ENCODE peak calls at places on chromosomes 6 and 20, in four cellular contexts. D, Z, R and V are unnamed samples. For H3K9me3, the result is how much of the 10 kb centered on the place peaks cover.

GRCh38 chr6:13927203-13927602 is 2.5 kb downstream of the RNF182 start:
- DNase-seq in D (no peak), Z (no peak), R (no peak), V (no peak)

GRCh38 chr20:46592580-46593362 is 42.3 kb upstream of the OCSTAMP start:
- DNase-seq in D (no peak), Z (no peak), R (no peak), V (no peak)

GRCh38 chr6:105107207-105107606 is 72.6 kb downstream of the POPDC3 start:
- DNase-seq in D (no peak), Z (no peak), R (no peak), V (no peak)

GRCh38 chr20:15446373-15446772 is 1109.0 kb upstream of the FLRT3 start:
- DNase-seq in D (no peak), Z (no peak), R (no peak), V (no peak)

GRCh38 chr6:133314951-133315350 is 73.8 kb downstream of the EYA4 start:
- DNase-seq in D (no peak), Z (no peak), R (no peak), V (no peak)

GRCh38 chr6:35496851-35497570 is at the start of gene TEAD3:
- DNase-seq in D (no peak), Z (no peak), R (peak), V (peak)

GRCh38 chr6:40907198-40907701 is 131.8 kb downstream of the UNC5CL start:
- DNase-seq in D (no peak), Z (no peak), R (peak), V (peak)

GRCh38 chr20:4533734-4534133 is 188.0 kb upstream of the PRND start:
- DNase-seq in D (no peak), Z (no peak), R (no peak), V (no peak)

GRCh38 chr6:11909696-11910132 is 102.4 kb upstream of the HIVEP1 start:
- DNase-seq in D (no peak), Z (no peak), R (no peak), V (no peak)

GRCh38 chr20:39851459-39851858 is 837.6 kb downstream of the MAFB start:
- DNase-seq in D (peak), Z (no peak), R (no peak), V (no peak)

GRCh38 chr6:169253341-169253740 is 305 bp downstream of the THBS2 start:
- DNase-seq in D (no peak), Z (peak), R (no peak), V (no peak)

GRCh38 chr6:169250660-169251059 is 3.0 kb downstream of the THBS2 start:
- DNase-seq in D (peak), Z (peak), R (peak), V (no peak)

GRCh38 chr6:169252805-169253189 is 849 bp downstream of the THBS2 start:
- DNase-seq in D (no peak), Z (peak), R (no peak), V (no peak)

GRCh38 chr6:169251822-169252804 is 1.5 kb downstream of the THBS2 start:
- DNase-seq in D (no peak), Z (peak), R (peak), V (no peak)

DNA sequence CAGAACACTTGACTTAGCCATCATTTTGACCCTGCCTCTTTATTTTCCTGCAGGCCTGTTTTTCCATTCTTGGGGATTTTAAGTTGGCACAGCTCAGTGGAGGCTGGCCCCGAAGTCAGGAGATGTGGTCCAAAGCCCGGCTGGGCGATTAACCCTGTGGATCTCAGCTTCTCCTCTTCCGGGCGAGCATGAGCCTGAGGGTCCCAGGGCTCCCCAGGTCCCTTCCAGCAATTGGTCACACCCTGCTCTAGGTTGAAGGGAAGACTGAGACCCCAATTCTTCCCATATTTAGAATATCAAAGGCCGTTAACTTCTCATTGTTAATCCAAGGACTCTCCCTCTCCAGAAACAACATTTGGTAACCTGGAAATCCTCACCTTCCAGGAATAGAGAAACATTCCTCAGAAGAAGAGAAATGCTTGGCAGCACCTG is 2.3 kb downstream of the THBS2 start:
- DNase-seq in D (no peak), Z (peak), R (peak), V (no peak)
- H3K9me3 ChIP-seq in D (under half), Z (under half), R (under half), V (under half)

GRCh38 chr6:70415247-70415646 is 1.9 kb downstream of the FAM135A start:
- DNase-seq in D (no peak), Z (no peak), R (no peak), V (no peak)
- H3K27ac ChIP-seq in D (no peak), Z (no peak), R (peak), V (no peak)

GRCh38 chr6:122048570-122048969 is 350.9 kb upstream of the HSF2 start:
- DNase-seq in D (no peak), Z (no peak), R (no peak), V (no peak)
- H3K4me3 ChIP-seq in D (no peak), Z (no peak), R (no peak), V (no peak)

DNA sequence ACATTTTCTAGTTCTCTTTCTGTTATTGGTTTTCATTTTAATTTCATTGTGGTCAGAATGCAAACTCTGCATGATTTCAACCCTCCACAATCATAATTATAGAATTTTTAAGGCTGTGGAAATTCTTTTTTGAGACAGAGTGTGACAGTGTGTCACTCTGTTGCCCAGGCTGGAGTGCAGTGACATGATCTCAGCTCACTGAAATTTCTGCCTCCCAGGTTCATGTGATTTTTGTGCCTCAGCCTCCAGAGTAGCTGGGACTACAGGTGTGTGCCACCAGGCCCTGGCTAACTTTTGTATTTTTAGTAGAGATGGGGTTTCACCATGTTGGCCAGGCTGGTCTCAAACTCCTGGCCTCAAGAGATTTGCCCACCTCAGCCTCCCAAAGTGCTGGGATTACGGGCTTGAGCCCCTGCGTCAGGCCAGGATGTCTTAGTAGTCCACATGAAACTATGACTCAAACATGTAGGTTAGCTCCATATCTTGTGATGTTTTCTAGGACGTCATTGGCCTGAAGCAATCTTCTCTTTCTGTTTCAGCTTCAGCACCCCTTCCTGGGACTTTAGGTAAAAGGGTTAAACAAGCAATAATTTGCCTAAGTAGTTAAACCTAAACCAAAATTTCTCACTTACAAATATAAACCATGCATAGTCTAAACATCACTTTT is 47.4 kb upstream of the SAMD3 start:
- DNase-seq in D (no peak), Z (no peak), R (no peak), V (no peak)
- H3K9me3 ChIP-seq in D (under half), Z (under half), R (under half), V (under half)

GRCh38 chr6:32842021-32842650 is 1.7 kb downstream of the PSMB8 start:
- DNase-seq in D (no peak), Z (no peak), R (no peak), V (no peak)
- H3K27ac ChIP-seq in D (no peak), Z (no peak), R (peak), V (peak)